ENCODE peak calls at places on chromosomes 11 and 22, in seven cellular contexts. N is GM03348, S is kidney epithelial cell, W is activated T-cell treated with anti-CD3 and anti-CD28 coated beads for 1 hour, M is stomach, V is cardiac muscle cell, Z is ELR. I is an unnamed sample.

GRCh38 chr22:27719535-27720227 is 81.9 kb downstream of the MN1 start:
- DNase-seq in N (peak; percentile 23), S (no peak), W (no peak), M (no peak), V (no peak), Z (peak; percentile 4), I (peak; percentile 9)

GRCh38 chr22:46588279-46589140 is 31.7 kb upstream of the GRAMD4 start:
- DNase-seq in N (no peak), S (no peak), W (no peak), M (no peak), V (peak; percentile 47), Z (no peak), I (no peak)

GRCh38 chr11:126993599-126993998 is 7.0 kb downstream of the KIRREL3 start:
- DNase-seq in N (no peak), S (no peak), W (no peak), M (no peak), V (no peak), Z (peak; percentile 86), I (no peak)

GRCh38 chr11:70699294-70700221 is 301.2 kb downstream of the CTTN start:
- DNase-seq in N (no peak), S (no peak), W (no peak), M (no peak), V (peak; percentile 35), Z (no peak), I (no peak)

GRCh38 chr11:64339754-64340408 is at the start of gene CCDC88B:
- DNase-seq in N (no peak), S (no peak), W (peak; percentile 81), M (peak; percentile 66), V (no peak), Z (no peak), I (no peak)

GRCh38 chr11:77109236-77110019 is 6.8 kb downstream of the OMP start:
- DNase-seq in N (peak; percentile 52), S (no peak), W (no peak), M (no peak), V (no peak), Z (peak; percentile 52), I (peak; percentile 17)

GRCh38 chr22:16955678-16956210 is 52.3 kb downstream of the GAB4 start:
- DNase-seq in N (no peak), S (no peak), W (no peak), M (no peak), V (no peak), Z (no peak), I (no peak)

GRCh38 chr11:64762277-64762915 is 2.6 kb upstream of the PYGM start:
- DNase-seq in N (no peak), S (peak; percentile 52), W (no peak), M (peak; percentile 24), V (no peak), Z (no peak), I (no peak)

GRCh38 chr22:23844739-23845202 is 6.0 kb upstream of the DERL3 start:
- DNase-seq in N (no peak), S (no peak), W (no peak), M (no peak), V (no peak), Z (no peak), I (no peak)

GRCh38 chr11:97201743-97202612 is 812.2 kb downstream of the JRKL start:
- DNase-seq in N (no peak), S (no peak), W (no peak), M (no peak), V (peak; percentile 39), Z (no peak), I (no peak)

GRCh38 chr22:44181033-44181911 is 547 bp downstream of the PARVG start:
- DNase-seq in N (no peak), S (no peak), W (peak; percentile 48), M (peak; percentile 43), V (no peak), Z (no peak), I (no peak)

GRCh38 chr22:49765951-49766350 is 61.7 kb downstream of the BRD1 start:
- DNase-seq in N (no peak), S (no peak), W (no peak), M (peak; percentile 17), V (no peak), Z (no peak), I (no peak)